ENCODE peak calls at places on chromosomes 7 and 10, in eight cellular contexts. M is non-pigmented ciliary epithelial cell, O is GM23248, N is mammary epithelial cell, S is substantia nigra, P is skeletal muscle cell, H is BJ, V is colonic mucosa. X is an unnamed sample.

GRCh38 chr7:44109991-44110390 is 5.8 kb downstream of the AEBP1 start:
- DNase-seq in S (no peak), V (no peak), M (no peak), O (no peak), N (no peak), H (no peak), P (no peak), X (no peak)

GRCh38 chr7:16765436-16765859 is 11.9 kb downstream of the TSPAN13 start:
- DNase-seq in S (no peak), P (no peak), O (no peak), V (no peak), N (no peak), H (no peak), M (no peak), X (no peak)

GRCh38 chr7:150801946-150802771 is 1.6 kb downstream of the TMEM176A start:
- DNase-seq in O (no peak), H (no peak), M (no peak), N (no peak), P (no peak), V (peak; percentile 50), S (no peak), X (no peak)

GRCh38 chr7:112567388-112567787 is 86.6 kb downstream of the LSMEM1 start:
- DNase-seq in S (no peak), N (no peak), O (no peak), H (no peak), P (no peak), V (no peak), M (no peak), X (no peak)

GRCh38 chr7:155840262-155840885 is 28.1 kb upstream of the SHH start:
- DNase-seq in S (no peak), N (no peak), P (no peak), O (no peak), M (no peak), V (no peak), H (no peak), X (no peak)

GRCh38 chr10:56240471-56240870 is 120.6 kb downstream of the ZWINT start:
- DNase-seq in M (no peak), O (no peak), S (no peak), N (no peak), P (no peak), H (no peak), V (no peak), X (no peak)

GRCh38 chr10:110670335-110670734 is 26.2 kb downstream of the RBM20 start:
- DNase-seq in O (no peak), M (no peak), V (no peak), H (no peak), N (no peak), S (no peak), P (no peak), X (no peak)

GRCh38 chr7:7212612-7213011 is 30.3 kb downstream of the C1GALT1 start:
- DNase-seq in H (no peak), P (no peak), O (peak; percentile 43), V (no peak), N (no peak), S (no peak), M (no peak), X (no peak)

GRCh38 chr7:148912758-148913541 is 28.9 kb upstream of the EZH2 start:
- DNase-seq in H (no peak), V (no peak), S (no peak), M (peak; percentile 3), O (no peak), N (no peak), P (no peak), X (no peak)

GRCh38 chr10:49649936-49650723 is 29.3 kb upstream of the C10orf53 start:
- DNase-seq in H (no peak), P (no peak), S (no peak), N (no peak), M (no peak), V (no peak), O (no peak), X (no peak)

GRCh38 chr7:88357295-88357694 is 50.6 kb upstream of the STEAP4 start:
- DNase-seq in P (no peak), H (no peak), O (peak; percentile 24), V (peak; percentile 28), N (peak; percentile 72), M (no peak), S (no peak), X (no peak)

GRCh38 chr7:90222811-90223725 is 11.5 kb downstream of the STEAP2 start:
- DNase-seq in M (no peak), V (no peak), S (no peak), O (peak; percentile 89), P (peak; percentile 49), H (peak; percentile 20), N (peak; percentile 78), X (no peak)

X was measured in astrocyte of the cerebellum.